ENCODE peak calls at places on chromosomes 16 and 17, in six cellular contexts. One of them, this sample, is unnamed.

GRCh38 chr17:62998665-62999393 is 32.8 kb downstream of the TANC2 start:
- DNase-seq in AG20443: no peak
- DNase-seq in KG1: no peak
- DNase-seq in progenitor cell of endocrine pancreas: no peak
- DNase-seq in kidney epithelial cell: no peak
- DNase-seq in cardiac fibroblast: no peak
- DNase-seq in this sample: no peak

GRCh38 chr17:3448059-3448630 is 14.5 kb upstream of the OR1E2 start:
- DNase-seq in progenitor cell of endocrine pancreas: no peak
- DNase-seq in cardiac fibroblast: peak
- DNase-seq in kidney epithelial cell: no peak
- DNase-seq in AG20443: no peak
- DNase-seq in KG1: no peak
- DNase-seq in this sample: no peak

GRCh38 chr16:85028638-85029412 is 1.2 kb downstream of the KIAA0513 start:
- DNase-seq in cardiac fibroblast: no peak
- DNase-seq in AG20443: peak
- DNase-seq in KG1: no peak
- DNase-seq in kidney epithelial cell: no peak
- DNase-seq in progenitor cell of endocrine pancreas: no peak
- DNase-seq in this sample: no peak

GRCh38 chr17:19264277-19264676 is 27.1 kb downstream of the EPN2 start:
- DNase-seq in AG20443: no peak
- DNase-seq in kidney epithelial cell: no peak
- DNase-seq in progenitor cell of endocrine pancreas: no peak
- DNase-seq in cardiac fibroblast: no peak
- DNase-seq in KG1: no peak
- DNase-seq in this sample: no peak

GRCh38 chr17:10270258-10270657 is 71.9 kb upstream of the GAS7 start:
- DNase-seq in AG20443: peak
- DNase-seq in KG1: no peak
- DNase-seq in cardiac fibroblast: peak
- DNase-seq in kidney epithelial cell: no peak
- DNase-seq in progenitor cell of endocrine pancreas: no peak
- DNase-seq in this sample: no peak

GRCh38 chr16:54651851-54652770 is 278.6 kb upstream of the IRX5 start:
- DNase-seq in AG20443: no peak
- DNase-seq in progenitor cell of endocrine pancreas: no peak
- DNase-seq in kidney epithelial cell: no peak
- DNase-seq in cardiac fibroblast: no peak
- DNase-seq in KG1: no peak
- DNase-seq in this sample: no peak

GRCh38 chr17:77880702-77881450 is 77.6 kb upstream of the TNRC6C start:
- DNase-seq in progenitor cell of endocrine pancreas: no peak
- DNase-seq in kidney epithelial cell: no peak
- DNase-seq in cardiac fibroblast: no peak
- DNase-seq in KG1: no peak
- DNase-seq in AG20443: no peak
- DNase-seq in this sample: no peak

GRCh38 chr17:34979153-34979552 is 1.2 kb upstream of the LIG3 start:
- DNase-seq in kidney epithelial cell: no peak
- DNase-seq in progenitor cell of endocrine pancreas: no peak
- DNase-seq in KG1: no peak
- DNase-seq in AG20443: no peak
- DNase-seq in cardiac fibroblast: no peak
- DNase-seq in this sample: no peak

GRCh38 chr17:40936437-40936971 is 942 bp downstream of the KRT23 start:
- DNase-seq in AG20443: no peak
- DNase-seq in progenitor cell of endocrine pancreas: no peak
- DNase-seq in cardiac fibroblast: no peak
- DNase-seq in KG1: no peak
- DNase-seq in kidney epithelial cell: no peak
- DNase-seq in this sample: no peak

GRCh38 chr17:76054112-76054476 is 18.2 kb downstream of the SRP68 start:
- DNase-seq in progenitor cell of endocrine pancreas: no peak
- DNase-seq in KG1: no peak
- DNase-seq in cardiac fibroblast: no peak
- DNase-seq in kidney epithelial cell: peak
- DNase-seq in AG20443: peak
- DNase-seq in this sample: no peak

GRCh38 chr17:57275365-57275764 is 19.0 kb downstream of the MSI2 start:
- DNase-seq in AG20443: no peak
- DNase-seq in KG1: no peak
- DNase-seq in cardiac fibroblast: no peak
- DNase-seq in progenitor cell of endocrine pancreas: no peak
- DNase-seq in kidney epithelial cell: no peak
- DNase-seq in this sample: no peak

GRCh38 chr17:1750628-1751027 is 8.0 kb downstream of the SERPINF2 start:
- DNase-seq in cardiac fibroblast: no peak
- DNase-seq in kidney epithelial cell: no peak
- DNase-seq in KG1: no peak
- DNase-seq in AG20443: no peak
- DNase-seq in progenitor cell of endocrine pancreas: no peak
- DNase-seq in this sample: no peak

GRCh38 chr16:71846443-71846842 is 667 bp downstream of the ATXN1L start:
- DNase-seq in AG20443: peak
- DNase-seq in progenitor cell of endocrine pancreas: no peak
- DNase-seq in kidney epithelial cell: no peak
- DNase-seq in cardiac fibroblast: peak
- DNase-seq in KG1: no peak
- DNase-seq in this sample: no peak

GRCh38 chr16:81442909-81443687 is 1.5 kb upstream of the CMIP start:
- DNase-seq in cardiac fibroblast: no peak
- DNase-seq in AG20443: no peak
- DNase-seq in kidney epithelial cell: no peak
- DNase-seq in progenitor cell of endocrine pancreas: no peak
- DNase-seq in KG1: no peak
- DNase-seq in this sample: no peak

GRCh38 chr16:8430401-8430800 is 159.9 kb downstream of the TMEM114 start:
- DNase-seq in progenitor cell of endocrine pancreas: no peak
- DNase-seq in AG20443: no peak
- DNase-seq in kidney epithelial cell: no peak
- DNase-seq in KG1: no peak
- DNase-seq in cardiac fibroblast: no peak
- DNase-seq in this sample: no peak

GRCh38 chr16:66095676-66096075 is 270.8 kb upstream of the CDH5 start:
- DNase-seq in AG20443: no peak
- DNase-seq in cardiac fibroblast: no peak
- DNase-seq in progenitor cell of endocrine pancreas: no peak
- DNase-seq in KG1: no peak
- DNase-seq in kidney epithelial cell: no peak
- DNase-seq in this sample: no peak

GRCh38 chr17:40547079-40547784 is 18.0 kb downstream of the CCR7 start:
- DNase-seq in kidney epithelial cell: no peak
- DNase-seq in AG20443: no peak
- DNase-seq in cardiac fibroblast: no peak
- DNase-seq in progenitor cell of endocrine pancreas: no peak
- DNase-seq in KG1: peak
- DNase-seq in this sample: peak

GRCh38 chr17:2064147-2064489 is 9.2 kb downstream of the HIC1 start:
- DNase-seq in KG1: no peak
- DNase-seq in AG20443: no peak
- DNase-seq in kidney epithelial cell: no peak
- DNase-seq in cardiac fibroblast: peak
- DNase-seq in progenitor cell of endocrine pancreas: no peak
- DNase-seq in this sample: no peak

GRCh38 chr17:27984404-27984803 is 58.1 kb upstream of the NLK start:
- DNase-seq in cardiac fibroblast: no peak
- DNase-seq in kidney epithelial cell: no peak
- DNase-seq in KG1: no peak
- DNase-seq in progenitor cell of endocrine pancreas: no peak
- DNase-seq in AG20443: no peak
- DNase-seq in this sample: no peak

GRCh38 chr16:28140788-28141618 is 70.8 kb downstream of the XPO6 start:
- DNase-seq in kidney epithelial cell: no peak
- DNase-seq in KG1: no peak
- DNase-seq in progenitor cell of endocrine pancreas: no peak
- DNase-seq in AG20443: no peak
- DNase-seq in cardiac fibroblast: no peak
- DNase-seq in this sample: no peak

GRCh38 chr16:1002399-1003161 is 21.0 kb downstream of the SOX8 start:
- DNase-seq in kidney epithelial cell: peak
- DNase-seq in cardiac fibroblast: peak
- DNase-seq in progenitor cell of endocrine pancreas: no peak
- DNase-seq in AG20443: peak
- DNase-seq in KG1: no peak
- DNase-seq in this sample: no peak

GRCh38 chr16:4288148-4288921 is 15.5 kb upstream of the TFAP4 start:
- DNase-seq in cardiac fibroblast: peak
- DNase-seq in kidney epithelial cell: no peak
- DNase-seq in progenitor cell of endocrine pancreas: peak
- DNase-seq in KG1: peak
- DNase-seq in AG20443: peak
- DNase-seq in this sample: no peak

GRCh38 chr16:75317101-75317522 is 65.7 kb upstream of the BCAR1 start:
- DNase-seq in AG20443: no peak
- DNase-seq in kidney epithelial cell: no peak
- DNase-seq in cardiac fibroblast: peak
- DNase-seq in progenitor cell of endocrine pancreas: no peak
- DNase-seq in KG1: no peak
- DNase-seq in this sample: no peak

GRCh38 chr16:3074860-3075545 is 9.6 kb downstream of the IL32 start:
- DNase-seq in progenitor cell of endocrine pancreas: no peak
- DNase-seq in kidney epithelial cell: no peak
- DNase-seq in KG1: peak
- DNase-seq in cardiac fibroblast: no peak
- DNase-seq in AG20443: peak
- DNase-seq in this sample: no peak

GRCh38 chr16:77375396-77375795 is 59.4 kb downstream of the ADAMTS18 start:
- DNase-seq in AG20443: no peak
- DNase-seq in kidney epithelial cell: no peak
- DNase-seq in KG1: no peak
- DNase-seq in cardiac fibroblast: no peak
- DNase-seq in progenitor cell of endocrine pancreas: no peak
- DNase-seq in this sample: no peak

GRCh38 chr17:1153795-1154546 is 25.8 kb downstream of the ABR start:
- DNase-seq in KG1: no peak
- DNase-seq in kidney epithelial cell: peak
- DNase-seq in cardiac fibroblast: peak
- DNase-seq in AG20443: peak
- DNase-seq in progenitor cell of endocrine pancreas: no peak
- DNase-seq in this sample: no peak

GRCh38 chr17:62807812-62808575 is at the start of gene MARCHF10:
- DNase-seq in progenitor cell of endocrine pancreas: peak
- DNase-seq in AG20443: peak
- DNase-seq in cardiac fibroblast: no peak
- DNase-seq in KG1: no peak
- DNase-seq in kidney epithelial cell: no peak
- DNase-seq in this sample: no peak

GRCh38 chr17:72176902-72177660 is 56.3 kb downstream of the SOX9 start:
- DNase-seq in cardiac fibroblast: no peak
- DNase-seq in progenitor cell of endocrine pancreas: no peak
- DNase-seq in KG1: no peak
- DNase-seq in kidney epithelial cell: no peak
- DNase-seq in AG20443: no peak
- DNase-seq in this sample: no peak

GRCh38 chr17:61416540-61417363 is 17.1 kb downstream of the TBX2 start:
- DNase-seq in KG1: peak
- DNase-seq in cardiac fibroblast: peak
- DNase-seq in AG20443: peak
- DNase-seq in progenitor cell of endocrine pancreas: peak
- DNase-seq in kidney epithelial cell: peak
- DNase-seq in this sample: peak

GRCh38 chr17:56112086-56112485 is 41.2 kb upstream of the ANKFN1 start:
- DNase-seq in cardiac fibroblast: no peak
- DNase-seq in KG1: no peak
- DNase-seq in AG20443: peak
- DNase-seq in kidney epithelial cell: no peak
- DNase-seq in progenitor cell of endocrine pancreas: no peak
- DNase-seq in this sample: no peak

GRCh38 chr16:73204359-73205152 is 156.6 kb upstream of the ZFHX3 start:
- DNase-seq in progenitor cell of endocrine pancreas: no peak
- DNase-seq in cardiac fibroblast: no peak
- DNase-seq in KG1: no peak
- DNase-seq in kidney epithelial cell: no peak
- DNase-seq in AG20443: no peak
- DNase-seq in this sample: no peak

GRCh38 chr16:23088018-23088417 is 61.2 kb downstream of the USP31 start:
- DNase-seq in AG20443: no peak
- DNase-seq in progenitor cell of endocrine pancreas: no peak
- DNase-seq in KG1: no peak
- DNase-seq in kidney epithelial cell: no peak
- DNase-seq in cardiac fibroblast: no peak
- DNase-seq in this sample: no peak

GRCh38 chr16:55615071-55615470 is 40.7 kb upstream of the SLC6A2 start:
- DNase-seq in AG20443: no peak
- DNase-seq in progenitor cell of endocrine pancreas: no peak
- DNase-seq in KG1: no peak
- DNase-seq in cardiac fibroblast: no peak
- DNase-seq in kidney epithelial cell: no peak
- DNase-seq in this sample: no peak

GRCh38 chr16:87417511-87417910 is 25.4 kb downstream of the MAP1LC3B start:
- DNase-seq in KG1: no peak
- DNase-seq in AG20443: no peak
- DNase-seq in kidney epithelial cell: no peak
- DNase-seq in cardiac fibroblast: no peak
- DNase-seq in progenitor cell of endocrine pancreas: no peak
- DNase-seq in this sample: no peak

GRCh38 chr16:74107795-74108610 is 188.6 kb upstream of the PSMD7 start:
- DNase-seq in KG1: peak
- DNase-seq in cardiac fibroblast: peak
- DNase-seq in progenitor cell of endocrine pancreas: peak
- DNase-seq in AG20443: peak
- DNase-seq in kidney epithelial cell: peak
- DNase-seq in this sample: no peak

GRCh38 chr16:25014500-25015147 is 545 bp downstream of the ARHGAP17 start:
- DNase-seq in kidney epithelial cell: no peak
- DNase-seq in KG1: no peak
- DNase-seq in cardiac fibroblast: peak
- DNase-seq in progenitor cell of endocrine pancreas: peak
- DNase-seq in AG20443: peak
- DNase-seq in this sample: no peak

GRCh38 chr17:83064021-83064731 is 15.2 kb upstream of the METRNL start:
- DNase-seq in cardiac fibroblast: no peak
- DNase-seq in AG20443: no peak
- DNase-seq in kidney epithelial cell: no peak
- DNase-seq in progenitor cell of endocrine pancreas: peak
- DNase-seq in KG1: no peak
- DNase-seq in this sample: no peak

GRCh38 chr16:63385714-63386113 is 1349.5 kb upstream of the CDH8 start:
- DNase-seq in AG20443: no peak
- DNase-seq in kidney epithelial cell: no peak
- DNase-seq in KG1: no peak
- DNase-seq in progenitor cell of endocrine pancreas: no peak
- DNase-seq in cardiac fibroblast: no peak
- DNase-seq in this sample: no peak

GRCh38 chr16:19718624-19718965 is 524 bp downstream of the IQCK start:
- DNase-seq in kidney epithelial cell: no peak
- DNase-seq in progenitor cell of endocrine pancreas: no peak
- DNase-seq in cardiac fibroblast: no peak
- DNase-seq in KG1: no peak
- DNase-seq in AG20443: no peak
- DNase-seq in this sample: no peak